ENCODE peak calls at places on chromosomes 7 and 10, in six cellular contexts. X is pancreas, L is AG04450, C is uterus, T is psoas muscle, G is DND-41. P is an unnamed sample. For H3K9me3, the result is how much of the 10 kb centered on the place peaks cover.

GRCh38 chr10:112785089-112785488 is 165.0 kb upstream of the TCF7L2 start:
- DNase-seq in X (no peak), L (no peak), C (no peak), T (no peak), G (no peak), P (no peak)

GRCh38 chr7:64884085-64884912 is 18.8 kb upstream of the ZNF273 start:
- DNase-seq in X (no peak), L (no peak), C (no peak), T (no peak), G (no peak), P (no peak)

GRCh38 chr10:131683281-131683861 is 217.4 kb upstream of the PPP2R2D start:
- DNase-seq in X (no peak), L (no peak), C (no peak), T (no peak), G (no peak), P (no peak)

GRCh38 chr10:117664288-117664687 is 121.7 kb downstream of the EMX2 start:
- DNase-seq in X (no peak), L (no peak), C (no peak), T (no peak), G (no peak), P (no peak)

GRCh38 chr10:688621-689426 is 644 bp downstream of the DIP2C start:
- DNase-seq in X (peak), L (no peak), C (no peak), T (peak), G (no peak), P (no peak)

GRCh38 chr7:99406557-99406956 is 1.8 kb downstream of the PDAP1 start:
- DNase-seq in X (no peak), L (no peak), C (no peak), T (no peak), G (peak), P (no peak)

GRCh38 chr10:74988787-74989574 is 122.5 kb upstream of the SAMD8 start:
- DNase-seq in X (no peak), L (no peak), C (no peak), T (no peak), G (no peak), P (no peak)

GRCh38 chr10:31606841-31607240 is 287.8 kb downstream of the ZEB1 start:
- DNase-seq in X (no peak), L (no peak), C (no peak), T (no peak), G (no peak), P (no peak)

GRCh38 chr10:69337312-69338132 is 59.2 kb downstream of the HK1 start:
- DNase-seq in X (no peak), L (peak), C (no peak), T (no peak), G (no peak), P (no peak)

GRCh38 chr7:12719141-12719919 is 31.9 kb downstream of the ARL4A start:
- DNase-seq in X (no peak), L (no peak), C (no peak), T (no peak), G (no peak), P (no peak)

GRCh38 chr7:158401295-158401694 is 186.3 kb downstream of the PTPRN2 start:
- DNase-seq in X (no peak), L (no peak), C (no peak), T (no peak), G (no peak), P (no peak)

GRCh38 chr7:87218941-87219544 is 489 bp downstream of the TMEM243 start:
- DNase-seq in X (peak), L (no peak), C (peak), T (peak), G (peak), P (peak)

GRCh38 chr10:29687411-29688160 is 52.8 kb upstream of the SVIL start:
- DNase-seq in X (no peak), L (no peak), C (no peak), T (no peak), G (no peak), P (no peak)

GRCh38 chr7:21368317-21368716 is 59.6 kb upstream of the SP4 start:
- DNase-seq in X (no peak), L (no peak), C (no peak), T (no peak), G (no peak), P (no peak)

GRCh38 chr10:44975487-44976331 is 2.9 kb downstream of the DEPP1 start:
- DNase-seq in X (no peak), L (no peak), C (peak), T (no peak), G (peak), P (no peak)

GRCh38 chr10:44978570-44979280 is at the start of gene DEPP1:
- DNase-seq in X (peak), L (peak), C (peak), T (peak), G (no peak), P (no peak)

GRCh38 chr10:44976352-44977198 is 2.0 kb downstream of the DEPP1 start:
- DNase-seq in X (no peak), L (no peak), C (no peak), T (no peak), G (no peak), P (no peak)

GRCh38 chr10:44978213-44978569 is 418 bp downstream of the DEPP1 start:
- DNase-seq in X (no peak), L (no peak), C (no peak), T (no peak), G (no peak), P (no peak)

GRCh38 chr10:44977287-44978212 is 1.1 kb downstream of the DEPP1 start:
- DNase-seq in X (peak), L (no peak), C (peak), T (no peak), G (no peak), P (no peak)
- TF ChIP-seq CTCF in X (no peak), L (no peak), C (no peak), T (no peak), G (no peak), P (no peak)

GRCh38 chr10:38112159-38112558 is 18.0 kb downstream of the ZNF37A start:
- DNase-seq in X (no peak), L (no peak), C (no peak), T (no peak), G (no peak), P (no peak)
- H3K9me3 ChIP-seq in X (under half), L (under half), C (half or more), T (half or more), G (half or more), P (half or more)

GRCh38 chr7:39695852-39696586 is 72.6 kb downstream of the RALA start:
- DNase-seq in X (no peak), L (no peak), C (no peak), T (no peak), G (no peak), P (no peak)
- H3K27ac ChIP-seq in X (no peak), L (no peak), C (peak), T (no peak), G (no peak), P (no peak)

DNA sequence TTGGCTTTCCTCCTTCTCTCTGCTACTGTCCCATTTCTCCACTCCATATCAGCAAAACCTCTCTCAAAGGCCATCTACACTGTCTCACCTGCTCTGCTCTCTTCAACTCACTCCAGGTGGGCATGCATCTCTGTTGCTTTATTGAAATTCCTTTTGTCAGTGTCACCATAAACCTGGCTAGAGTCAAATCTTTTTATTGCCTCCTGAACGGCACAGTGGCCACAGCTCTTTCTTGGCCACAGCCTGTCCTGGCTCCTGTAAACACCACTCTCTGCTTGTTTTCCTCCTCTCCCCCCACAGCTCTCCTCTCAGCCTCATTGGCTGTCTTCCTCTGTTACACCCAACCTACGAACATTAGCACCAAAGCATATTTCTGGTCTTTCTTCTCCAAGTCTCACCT is 31.1 kb upstream of the TMEM273 start:
- DNase-seq in X (no peak), L (no peak), C (no peak), T (no peak), G (no peak), P (no peak)
- TF ChIP-seq CTCF in X (no peak), L (no peak), C (no peak), T (no peak), G (no peak), P (no peak)

GRCh38 chr10:62652564-62652963 is 152.0 kb upstream of the ADO start:
- DNase-seq in X (no peak), L (no peak), C (no peak), T (no peak), G (no peak), P (no peak)

GRCh38 chr10:62651341-62651740 is 153.2 kb upstream of the ADO start:
- DNase-seq in X (no peak), L (no peak), C (no peak), T (no peak), G (no peak), P (no peak)

GRCh38 chr10:62652114-62652513 is 152.4 kb upstream of the ADO start:
- DNase-seq in X (no peak), L (no peak), C (no peak), T (no peak), G (no peak), P (no peak)

GRCh38 chr10:62654966-62655336 is 149.6 kb upstream of the ADO start:
- DNase-seq in X (no peak), L (no peak), C (no peak), T (no peak), G (no peak), P (no peak)

DNA sequence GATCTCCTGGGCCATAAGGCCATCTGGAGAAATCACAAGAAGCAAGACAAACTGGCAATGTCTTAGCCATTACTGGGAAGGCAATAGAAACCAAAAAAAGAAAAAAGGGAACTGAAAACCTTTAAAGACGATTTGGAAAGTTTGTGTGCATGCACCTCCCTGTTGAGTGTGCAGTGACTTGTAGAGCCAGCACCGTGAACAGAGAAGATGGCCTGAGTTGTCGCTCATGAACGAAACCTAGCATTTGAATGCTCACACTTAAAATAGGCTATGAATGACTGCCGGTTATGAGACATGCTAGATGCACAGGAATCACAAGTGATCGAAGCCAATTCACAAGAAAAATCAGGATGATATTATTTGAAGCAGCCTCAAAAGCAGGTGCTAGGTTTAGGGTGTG is 151.3 kb upstream of the ADO start:
- DNase-seq in X (no peak), L (no peak), C (no peak), T (no peak), G (no peak), P (no peak)
- H3K9me3 ChIP-seq in X (under half), L (under half), C (under half), T (under half), G (under half), P (under half)

DNA sequence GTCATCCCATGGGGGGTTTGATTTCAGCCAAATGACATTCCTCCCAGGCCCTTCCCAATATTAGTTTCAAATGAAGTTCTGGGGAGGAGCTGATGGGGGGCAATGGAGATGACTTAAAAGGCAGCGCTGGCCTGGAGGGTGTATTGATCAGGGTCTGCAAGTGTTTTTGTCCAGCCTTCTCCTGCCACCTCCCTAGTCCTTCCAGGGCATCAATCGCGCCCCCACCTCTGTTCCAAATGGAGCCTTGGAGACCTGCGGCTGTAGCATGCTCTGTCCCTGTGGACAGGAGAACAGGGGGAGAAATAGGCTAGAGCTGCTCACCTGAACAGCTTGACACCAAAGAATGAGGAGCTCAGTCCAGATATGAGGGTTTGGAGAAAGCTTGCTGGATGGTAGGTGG is 386.8 kb upstream of the PODXL start:
- DNase-seq in X (no peak), L (no peak), C (no peak), T (no peak), G (no peak), P (no peak)
- H3K27ac ChIP-seq in X (no peak), L (no peak), C (no peak), T (no peak), G (no peak), P (no peak)

GRCh38 chr10:49200859-49201258 is 12.7 kb upstream of the TMEM273 start:
- DNase-seq in X (no peak), L (no peak), C (no peak), T (no peak), G (no peak), P (no peak)

GRCh38 chr10:49207113-49207512 is 18.9 kb upstream of the TMEM273 start:
- DNase-seq in X (no peak), L (no peak), C (no peak), T (no peak), G (no peak), P (no peak)

GRCh38 chr10:49205206-49205605 is 17.0 kb upstream of the TMEM273 start:
- DNase-seq in X (no peak), L (no peak), C (no peak), T (no peak), G (no peak), P (no peak)

GRCh38 chr10:49204119-49204518 is 15.9 kb upstream of the TMEM273 start:
- DNase-seq in X (no peak), L (no peak), C (no peak), T (no peak), G (no peak), P (no peak)

GRCh38 chr10:49202266-49202665 is 14.1 kb upstream of the TMEM273 start:
- DNase-seq in X (no peak), L (no peak), C (no peak), T (no peak), G (no peak), P (no peak)
- TF ChIP-seq CTCF in X (no peak), L (no peak), C (no peak), T (no peak), G (no peak), P (no peak)

GRCh38 chr7:138559448-138559847 is 99.4 kb downstream of the TRIM24 start:
- DNase-seq in X (no peak), L (no peak), C (no peak), T (no peak), G (no peak), P (no peak)
- H3K9me3 ChIP-seq in X (under half), L (under half), C (under half), T (under half), G (half or more), P (half or more)

GRCh38 chr10:4355346-4355745 is 470.7 kb upstream of the AKR1E2 start:
- DNase-seq in X (no peak), L (no peak), C (no peak), T (no peak), G (no peak), P (no peak)

GRCh38 chr10:4353059-4353655 is 472.9 kb upstream of the AKR1E2 start:
- DNase-seq in X (no peak), L (no peak), C (no peak), T (no peak), G (no peak), P (no peak)

GRCh38 chr10:4353964-4354363 is 472.0 kb upstream of the AKR1E2 start:
- DNase-seq in X (no peak), L (no peak), C (no peak), T (no peak), G (no peak), P (no peak)

GRCh38 chr10:4352566-4352961 is 473.4 kb upstream of the AKR1E2 start:
- DNase-seq in X (no peak), L (no peak), C (peak), T (peak), G (no peak), P (no peak)

GRCh38 chr10:4354382-4354812 is 471.6 kb upstream of the AKR1E2 start:
- DNase-seq in X (no peak), L (no peak), C (no peak), T (no peak), G (no peak), P (no peak)
- H3K27ac ChIP-seq in X (no peak), L (no peak), C (peak), T (no peak), G (no peak), P (no peak)